ENCODE peak calls at places on chromosome 4, in six cellular contexts. T is body of pancreas, V is fibroblast of lung, X is pancreas, P is stomach, D is right atrium auricular region. O is an unnamed sample.
A peak's percentile ranks its signal among the peaks of the same experiment; 100 is the strongest.

GRCh38 chr4:20520901-20521300 is 179.4 kb upstream of the PACRGL start:
- DNase-seq in T (no peak), V (peak; percentile 59), X (no peak), D (no peak), P (no peak), O (no peak)

GRCh38 chr4:172919269-172919668 is 249.3 kb upstream of the GALNT7 start:
- DNase-seq in V (no peak), T (no peak), P (no peak), X (no peak), D (no peak), O (no peak)

GRCh38 chr4:179738822-179739221 is 2296.6 kb upstream of the AGA start:
- DNase-seq in X (no peak), D (no peak), P (no peak), V (no peak), T (no peak), O (no peak)

GRCh38 chr4:83108101-83108861 is 6.2 kb downstream of the PLAC8 start:
- DNase-seq in D (no peak), T (no peak), P (no peak), V (no peak), X (no peak), O (no peak)

GRCh38 chr4:128107766-128108165 is 46.7 kb downstream of the LARP1B start:
- DNase-seq in V (peak; percentile 5), D (no peak), X (no peak), T (no peak), P (no peak), O (no peak)

GRCh38 chr4:56804551-56804950 is 16.9 kb downstream of the SPINK2 start:
- DNase-seq in D (no peak), X (no peak), T (no peak), P (no peak), V (no peak), O (no peak)

GRCh38 chr4:126038492-126039236 is 723.9 kb downstream of the FAT4 start:
- DNase-seq in D (no peak), P (no peak), V (peak; percentile 29), T (no peak), X (no peak), O (no peak)

GRCh38 chr4:151561551-151562256 is 152.7 kb downstream of the FHIP1A start:
- DNase-seq in V (peak; percentile 11), P (no peak), T (no peak), X (no peak), D (no peak), O (no peak)

GRCh38 chr4:118348886-118349285 is 3.9 kb downstream of the PRSS12 start:
- DNase-seq in V (no peak), T (no peak), D (no peak), X (no peak), P (no peak), O (no peak)

GRCh38 chr4:36835246-36835645 is 409.3 kb upstream of the NWD2 start:
- DNase-seq in T (no peak), X (no peak), D (no peak), P (no peak), V (no peak), O (no peak)

GRCh38 chr4:142846105-142846728 is at the start of gene INPP4B:
- DNase-seq in P (peak; percentile 34), T (peak; percentile 30), V (peak; percentile 60), X (peak; percentile 46), D (no peak), O (peak; percentile 24)

GRCh38 chr4:182292657-182293056 is 49.5 kb downstream of the TENM3 start:
- DNase-seq in X (no peak), T (no peak), V (no peak), D (no peak), P (no peak), O (no peak)

GRCh38 chr4:83138979-83139378 is 24.4 kb upstream of the PLAC8 start:
- DNase-seq in P (no peak), X (no peak), V (no peak), T (no peak), D (no peak), O (no peak)

GRCh38 chr4:93199492-93199891 is 629.1 kb upstream of the ATOH1 start:
- DNase-seq in D (no peak), T (no peak), V (peak; percentile 65), P (no peak), X (no peak), O (no peak)

GRCh38 chr4:183638436-183638835 is 20.5 kb downstream of the RWDD4 start:
- DNase-seq in V (no peak), D (no peak), T (no peak), P (no peak), X (no peak), O (no peak)

GRCh38 chr4:20761826-20762225 is 61.6 kb downstream of the PACRGL start:
- DNase-seq in V (no peak), T (no peak), X (no peak), D (no peak), P (no peak), O (no peak)

GRCh38 chr4:112546476-112546875 is 30.5 kb upstream of the NEUROG2 start:
- DNase-seq in D (no peak), P (no peak), T (no peak), V (no peak), X (no peak), O (no peak)

GRCh38 chr4:78165758-78166157 is 108.6 kb downstream of the FRAS1 start:
- DNase-seq in T (no peak), X (no peak), D (no peak), V (no peak), P (no peak), O (no peak)

GRCh38 chr4:74529284-74530041 is 84.5 kb downstream of the AREG start:
- DNase-seq in P (no peak), V (no peak), X (no peak), D (no peak), T (no peak), O (no peak)

GRCh38 chr4:81421346-81422218 is 50.1 kb downstream of the RASGEF1B start:
- DNase-seq in D (no peak), T (no peak), P (peak; percentile 48), V (peak; percentile 47), X (peak; percentile 27), O (peak; percentile 33)

GRCh38 chr4:7285244-7286122 is 93.1 kb downstream of the SORCS2 start:
- DNase-seq in V (no peak), P (no peak), T (no peak), X (no peak), D (no peak), O (peak; percentile 87)

GRCh38 chr4:11743961-11744360 is 315.3 kb upstream of the HS3ST1 start:
- DNase-seq in P (no peak), T (no peak), X (no peak), V (no peak), D (no peak), O (no peak)

GRCh38 chr4:91243132-91243531 is 1060.6 kb upstream of the GRID2 start:
- DNase-seq in P (no peak), V (peak; percentile 0), X (peak; percentile 17), D (no peak), T (no peak), O (no peak)

GRCh38 chr4:132227349-132228165 is 921.5 kb upstream of the PCDH10 start:
- DNase-seq in V (peak; percentile 29), T (peak; percentile 57), D (no peak), X (peak; percentile 59), P (no peak), O (no peak)

GRCh38 chr4:98293089-98293887 is 32.1 kb downstream of the RAP1GDS1 start:
- DNase-seq in P (no peak), T (no peak), X (no peak), V (no peak), D (no peak), O (no peak)

GRCh38 chr4:174702974-174703478 is 126.0 kb downstream of the GLRA3 start:
- DNase-seq in V (no peak), P (no peak), T (no peak), X (no peak), D (no peak), O (no peak)

GRCh38 chr4:139734875-139735380 is 69.3 kb downstream of the MGST2 start:
- DNase-seq in P (peak; percentile 81), D (peak; percentile 90), T (peak; percentile 92), X (peak; percentile 90), V (peak; percentile 83), O (peak; percentile 94)

GRCh38 chr4:139933541-139933940 is 220.4 kb downstream of the MAML3 start:
- DNase-seq in T (peak; percentile 59), X (peak; percentile 66), P (no peak), V (no peak), D (no peak), O (no peak)

GRCh38 chr4:15376594-15376993 is 51.2 kb upstream of the C1QTNF7 start:
- DNase-seq in D (no peak), P (no peak), T (no peak), V (no peak), X (no peak), O (no peak)

GRCh38 chr4:85149656-85150055 is 183.2 kb upstream of the WDFY3 start:
- DNase-seq in T (no peak), X (no peak), D (no peak), P (no peak), V (peak; percentile 82), O (no peak)

GRCh38 chr4:146621-147020 is 22.3 kb downstream of the ZNF718 start:
- DNase-seq in V (no peak), D (no peak), P (no peak), X (no peak), T (no peak), O (no peak)

GRCh38 chr4:166318810-166319525 is 445.9 kb downstream of the TLL1 start:
- DNase-seq in X (no peak), P (no peak), T (no peak), V (no peak), D (no peak), O (no peak)
- H3K27ac ChIP-seq in X (no peak overlapping the region), P (no peak overlapping the region), T (no peak overlapping the region), V (no peak overlapping the region), D (no peak overlapping the region), O (no peak overlapping the region)

DNA sequence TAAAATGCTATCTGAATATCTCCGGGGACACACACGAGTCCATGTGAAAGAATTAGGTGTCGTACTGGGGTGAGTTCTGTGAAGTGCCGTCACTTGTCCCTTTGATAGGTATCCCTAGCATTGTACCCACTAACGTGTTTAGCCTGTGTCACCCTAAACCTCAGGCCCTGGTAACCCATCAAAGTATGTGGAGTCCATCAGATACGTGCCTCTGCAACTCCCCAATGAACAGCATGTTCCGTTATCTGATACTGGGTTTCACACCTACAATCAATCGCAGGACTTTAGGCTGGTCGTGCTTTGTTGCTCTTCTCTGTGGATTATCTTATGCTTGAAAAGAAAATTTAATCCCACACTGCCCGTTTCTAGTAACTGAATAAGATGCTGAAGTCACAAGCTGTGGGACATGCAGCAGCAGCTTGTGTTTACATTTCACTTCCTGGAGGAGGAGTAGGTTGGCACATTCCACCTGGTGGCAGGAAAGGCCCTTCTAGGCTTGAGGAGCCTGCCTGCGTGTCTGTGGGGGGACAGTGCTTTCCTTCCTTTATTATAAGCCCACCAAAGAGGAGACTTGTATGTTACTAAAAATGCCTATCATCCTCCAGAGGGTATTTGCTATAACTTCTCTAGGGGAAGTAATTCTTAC is 127.1 kb downstream of the FNIP2 start:
- DNase-seq in X (no peak), P (peak; percentile 31), D (no peak), T (no peak), V (peak; percentile 30), O (no peak)
- TF ChIP-seq CTCF in X (no peak), P (no peak), D (no peak), T (no peak), V (no peak), O (no peak)

GRCh38 chr4:61838072-61838471 is 637.9 kb downstream of the ADGRL3 start:
- DNase-seq in X (no peak), P (no peak), T (no peak), D (no peak), V (no peak), O (no peak)
- H3K4me1 ChIP-seq in X (no peaks in the 10 kb centered on the region), P (no peaks in the 10 kb centered on the region), T (no peaks in the 10 kb centered on the region), D (no peaks in the 10 kb centered on the region), V (no peaks in the 10 kb centered on the region), O (peaks cover 25% of the 10 kb centered on the region)

GRCh38 chr4:17030543-17030942 is 132.1 kb upstream of the LDB2 start:
- DNase-seq in D (no peak), V (peak; percentile 85), P (no peak), X (no peak), T (no peak), O (no peak)
- H3K27ac ChIP-seq in D (no peak overlapping the region), V (peak overlapping the region; percentile 56), P (no peak overlapping the region), X (no peak overlapping the region), T (no peak overlapping the region), O (no peak overlapping the region)

O was measured in tibial artery.